ENCODE peak calls at places on chromosome 13, in five cellular contexts. S is HepG2, A is K562, Z is SK-N-SH, R is GM12878. N is an unnamed sample.

GRCh38 chr13:58908019-58908679 is 1255.6 kb downstream of the DIAPH3 start:
- DNase-seq in S (no peak), A (no peak), Z (no peak), R (no peak), N (no peak)

GRCh38 chr13:49516467-49516866 is 20.7 kb downstream of the PHF11 start:
- DNase-seq in S (no peak), A (no peak), Z (no peak), R (no peak), N (no peak)

GRCh38 chr13:38382946-38383345 is 33.3 kb downstream of the UFM1 start:
- DNase-seq in S (no peak), A (no peak), Z (no peak), R (no peak), N (no peak)

GRCh38 chr13:83007226-83007625 is 875.0 kb downstream of the SLITRK1 start:
- DNase-seq in S (no peak), A (no peak), Z (no peak), R (no peak), N (no peak)

GRCh38 chr13:85529216-85529590 is 270.0 kb downstream of the SLITRK6 start:
- DNase-seq in S (no peak), A (no peak), Z (no peak), R (no peak), N (no peak)

GRCh38 chr13:109243311-109243951 is 543.0 kb downstream of the IRS2 start:
- DNase-seq in S (no peak), A (no peak), Z (no peak), R (no peak), N (no peak)

GRCh38 chr13:20118268-20119140 is 42.3 kb downstream of the GJA3 start:
- DNase-seq in S (no peak), A (peak), Z (peak), R (no peak), N (peak)

GRCh38 chr13:24680258-24680920 is at the start of gene ATP12A:
- DNase-seq in S (no peak), A (no peak), Z (peak), R (no peak), N (no peak)

GRCh38 chr13:113565526-113566226 is 18.9 kb upstream of the TFDP1 start:
- DNase-seq in S (no peak), A (no peak), Z (no peak), R (no peak), N (no peak)

GRCh38 chr13:48874165-48874564 is 101.5 kb upstream of the FNDC3A start:
- DNase-seq in S (no peak), A (no peak), Z (no peak), R (no peak), N (no peak)

GRCh38 chr13:114115191-114115671 is 17.2 kb downstream of the RASA3 start:
- DNase-seq in S (peak), A (peak), Z (no peak), R (no peak), N (peak)

GRCh38 chr13:66068683-66069082 is 1161.5 kb downstream of the PCDH9 start:
- DNase-seq in S (no peak), A (no peak), Z (no peak), R (no peak), N (no peak)

GRCh38 chr13:39776439-39776838 is 121.0 kb downstream of the COG6 start:
- DNase-seq in S (no peak), A (no peak), Z (no peak), R (no peak), N (no peak)

GRCh38 chr13:64817721-64818120 is 2412.4 kb downstream of the PCDH9 start:
- DNase-seq in S (no peak), A (no peak), Z (no peak), R (no peak), N (no peak)

GRCh38 chr13:41716236-41716635 is 244.7 kb downstream of the VWA8 start:
- DNase-seq in S (no peak), A (no peak), Z (no peak), R (no peak), N (no peak)

GRCh38 chr13:66759919-66760318 is 470.2 kb downstream of the PCDH9 start:
- DNase-seq in S (no peak), A (no peak), Z (no peak), R (no peak), N (no peak)

GRCh38 chr13:74966814-74967213 is 515.2 kb downstream of the TBC1D4 start:
- DNase-seq in S (no peak), A (no peak), Z (peak), R (no peak), N (no peak)

GRCh38 chr13:34640931-34641330 is 301.1 kb upstream of the NBEA start:
- DNase-seq in S (no peak), A (no peak), Z (no peak), R (no peak), N (no peak)

GRCh38 chr13:29999492-30000372 is 149.3 kb upstream of the UBL3 start:
- DNase-seq in S (no peak), A (no peak), Z (no peak), R (no peak), N (no peak)

GRCh38 chr13:21361706-21362105 is 97.4 kb downstream of the ZDHHC20 start:
- DNase-seq in S (no peak), A (no peak), Z (no peak), R (no peak), N (no peak)

GRCh38 chr13:38981096-38981495 is 9.5 kb downstream of the STOML3 start:
- DNase-seq in S (no peak), A (no peak), Z (no peak), R (no peak), N (no peak)

GRCh38 chr13:27371932-27372331 is 52.5 kb upstream of the GTF3A start:
- DNase-seq in S (no peak), A (no peak), Z (no peak), R (no peak), N (no peak)

GRCh38 chr13:99995104-99995502 is 13.5 kb downstream of the ZIC2 start:
- DNase-seq in S (no peak), A (no peak), Z (no peak), R (no peak), N (no peak)

GRCh38 chr13:26220575-26220974 is 1.5 kb downstream of the RNF6 start:
- DNase-seq in S (no peak), A (no peak), Z (no peak), R (no peak), N (no peak)

GRCh38 chr13:37869756-37870488 is at the start of gene TRPC4:
- DNase-seq in S (peak), A (peak), Z (peak), R (no peak), N (no peak)

GRCh38 chr13:78701383-78701782 is 42.4 kb upstream of the OBI1 start:
- DNase-seq in S (no peak), A (no peak), Z (no peak), R (no peak), N (no peak)

GRCh38 chr13:99207511-99207910 is 6.9 kb downstream of the UBAC2 start:
- DNase-seq in S (no peak), A (no peak), Z (no peak), R (no peak), N (no peak)

GRCh38 chr13:95623141-95623540 is 21.4 kb downstream of the DZIP1 start:
- DNase-seq in S (no peak), A (no peak), Z (no peak), R (no peak), N (no peak)

GRCh38 chr13:95626768-95627167 is 17.7 kb downstream of the DZIP1 start:
- DNase-seq in S (no peak), A (no peak), Z (no peak), R (no peak), N (no peak)

GRCh38 chr13:95627590-95627989 is 16.9 kb downstream of the DZIP1 start:
- DNase-seq in S (no peak), A (no peak), Z (no peak), R (no peak), N (no peak)

GRCh38 chr13:95620498-95621140 is 23.9 kb downstream of the DZIP1 start:
- DNase-seq in S (no peak), A (no peak), Z (no peak), R (no peak), N (no peak)

DNA sequence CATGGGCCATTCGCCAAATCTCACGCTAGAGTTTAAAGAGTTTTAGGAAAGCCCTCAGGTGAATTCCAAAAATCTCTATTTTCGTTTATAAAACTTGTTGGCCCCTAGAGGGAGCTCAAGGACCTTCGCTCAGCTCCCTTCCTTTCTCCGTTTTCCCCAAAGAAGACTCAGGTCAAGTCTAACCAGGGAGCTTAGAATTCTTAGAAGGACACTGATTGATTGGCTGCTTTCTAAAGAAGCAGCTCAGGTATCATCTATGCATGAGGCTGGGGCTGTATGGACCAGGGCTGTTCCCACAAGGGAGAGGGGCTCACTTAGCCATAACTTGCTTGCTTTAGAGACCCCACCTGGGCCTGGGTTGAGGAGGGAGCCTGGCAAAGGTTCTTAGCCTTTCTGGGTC is 20.5 kb downstream of the DZIP1 start:
- DNase-seq in S (peak), A (peak), Z (peak), R (no peak), N (no peak)
- TF ChIP-seq REST in S (no peak), A (no peak), Z (no peak), R (no peak), N (no peak)

DNA sequence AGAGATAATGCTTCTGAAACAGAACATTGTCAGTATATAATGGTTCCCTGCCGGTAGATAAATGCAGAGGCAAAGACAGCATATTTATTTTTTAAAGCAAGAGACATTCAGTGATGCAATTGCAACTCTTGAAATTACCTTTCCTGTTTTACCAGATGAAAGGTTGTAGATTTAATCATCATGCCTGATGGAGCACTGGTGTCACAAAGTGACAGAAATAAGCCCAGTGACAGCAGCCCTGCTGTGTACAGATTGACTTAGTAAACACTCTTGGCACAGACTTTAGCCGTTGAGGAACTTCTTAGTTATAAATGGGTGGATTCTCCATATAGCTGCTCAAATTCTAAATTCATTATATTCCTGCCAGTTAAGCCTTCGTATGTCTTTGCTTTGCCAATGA is 172.5 kb downstream of the ITGBL1 start:
- DNase-seq in S (no peak), A (no peak), Z (no peak), R (no peak), N (no peak)
- TF ChIP-seq GABPA in S (no peak), A (no peak), Z (no peak), R (no peak), N (no peak)

GRCh38 chr13:112481458-112481857 is 105.3 kb downstream of the SPACA7 start:
- DNase-seq in S (no peak), A (no peak), Z (no peak), R (no peak), N (no peak)
- TF ChIP-seq CTCF in S (no peak), A (no peak), Z (no peak), R (no peak), N (no peak)

DNA sequence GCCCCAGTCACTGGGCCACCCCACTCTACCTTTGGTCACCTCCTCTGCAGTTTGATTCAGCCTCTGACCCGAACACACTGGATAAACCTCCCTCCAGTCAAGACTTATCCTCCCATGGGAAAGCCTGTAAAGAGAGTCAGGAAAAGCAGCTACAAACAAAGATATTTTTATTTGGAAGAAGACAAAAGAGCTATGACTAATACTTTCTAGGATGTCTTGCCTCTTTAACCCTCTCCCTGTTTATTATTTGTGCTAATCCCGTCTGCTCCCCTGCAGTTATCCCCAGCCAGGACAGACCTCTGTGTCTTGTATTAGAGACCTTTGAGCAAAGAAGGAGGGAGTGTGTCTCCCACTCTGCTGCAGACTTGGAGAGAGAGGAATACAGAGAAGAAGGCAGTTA is 178.3 kb downstream of the EFNB2 start:
- DNase-seq in S (no peak), A (no peak), Z (no peak), R (no peak), N (no peak)
- TF ChIP-seq REST in S (no peak), A (no peak), Z (no peak), R (no peak), N (no peak)